ENCODE peak calls at places on chromosomes 13 and 19, in nine cellular contexts. O is testis, Z is psoas muscle, D is ascending aorta, I is stomach, K is mammary epithelial cell, U is uterus, Y is A549, L is keratinocyte. T is an unnamed sample. For H3K4me1, the result is how much of the 10 kb centered on the place peaks cover.

GRCh38 chr13:40598599-40598998 is 67.8 kb downstream of the FOXO1 start:
- DNase-seq in I (no peak), O (peak), U (peak), D (no peak), K (no peak), Y (no peak), Z (peak), L (no peak), T (no peak)

GRCh38 chr19:48842744-48843162 is 6.5 kb upstream of the HSD17B14 start:
- DNase-seq in I (no peak), Y (peak), K (no peak), U (peak), Z (no peak), D (no peak), O (peak), L (no peak), T (no peak)

GRCh38 chr19:51047031-51047335 is 12.2 kb upstream of the KLK12 start:
- DNase-seq in O (no peak), D (no peak), L (no peak), I (no peak), U (no peak), Z (no peak), K (no peak), Y (no peak), T (no peak)

GRCh38 chr19:36688058-36688457 is 646 bp downstream of the ZNF567 start:
- DNase-seq in K (no peak), O (no peak), I (no peak), Y (no peak), U (no peak), Z (no peak), L (no peak), D (no peak), T (no peak)

GRCh38 chr13:31172535-31172934 is 10.8 kb upstream of the HSPH1 start:
- DNase-seq in L (peak), Z (no peak), K (peak), U (no peak), I (no peak), Y (peak), O (no peak), D (no peak), T (no peak)

GRCh38 chr13:34620073-34620858 is 321.8 kb upstream of the NBEA start:
- DNase-seq in L (no peak), K (no peak), U (no peak), D (no peak), Z (no peak), Y (no peak), I (no peak), O (no peak), T (no peak)

GRCh38 chr19:39031368-39032163 is 783 bp downstream of the FBXO27 start:
- DNase-seq in Y (peak), O (peak), K (peak), I (peak), U (peak), Z (peak), L (peak), D (peak), T (peak)

GRCh38 chr13:85314686-85315085 is 484.5 kb downstream of the SLITRK6 start:
- DNase-seq in U (no peak), D (no peak), L (no peak), K (no peak), Z (no peak), O (no peak), I (no peak), Y (no peak), T (no peak)

GRCh38 chr13:22047785-22048104 is 376.9 kb downstream of the FGF9 start:
- DNase-seq in O (no peak), I (no peak), K (no peak), Z (no peak), D (no peak), Y (no peak), L (no peak), U (no peak), T (no peak)

GRCh38 chr19:49336482-49337266 is 1.5 kb downstream of the CD37 start:
- DNase-seq in U (no peak), I (no peak), Z (no peak), K (no peak), L (no peak), O (no peak), Y (no peak), D (no peak), T (no peak)

GRCh38 chr19:9913237-9914000 is 22.9 kb downstream of the OLFM2 start:
- DNase-seq in I (peak), K (no peak), Y (peak), Z (no peak), O (peak), L (no peak), D (no peak), U (peak), T (no peak)

GRCh38 chr19:47272448-47273312 is 2.0 kb upstream of the INAFM1 start:
- DNase-seq in D (no peak), I (peak), Z (no peak), O (peak), Y (no peak), L (no peak), K (no peak), U (no peak), T (peak)

GRCh38 chr19:39557791-39558622 is 18.0 kb upstream of the EID2 start:
- DNase-seq in Y (no peak), L (no peak), D (no peak), U (no peak), K (no peak), I (no peak), Z (no peak), O (no peak), T (no peak)

GRCh38 chr19:50205681-50206138 is 2.3 kb downstream of the MYH14 start:
- DNase-seq in U (no peak), Z (no peak), D (no peak), O (no peak), L (no peak), K (no peak), Y (no peak), I (peak), T (no peak)

GRCh38 chr13:112469071-112469745 is 93.1 kb downstream of the SPACA7 start:
- DNase-seq in L (no peak), K (no peak), Z (no peak), O (no peak), I (no peak), D (no peak), Y (no peak), U (no peak), T (no peak)

GRCh38 chr19:16670291-16670690 is 9.4 kb downstream of the TMEM38A start:
- DNase-seq in I (no peak), O (no peak), Y (no peak), D (no peak), L (no peak), K (no peak), U (no peak), Z (no peak), T (no peak)

GRCh38 chr13:110471156-110471832 is 90.2 kb downstream of the RAB20 start:
- DNase-seq in L (no peak), D (no peak), Z (peak), O (no peak), U (no peak), K (no peak), Y (no peak), I (no peak), T (no peak)

GRCh38 chr13:101869553-101869952 is 417.1 kb downstream of the ITGBL1 start:
- DNase-seq in O (no peak), Y (no peak), U (no peak), I (no peak), Z (no peak), K (no peak), D (no peak), L (no peak), T (no peak)

GRCh38 chr13:91162180-91162579 is 185.3 kb upstream of the MIR17HG start:
- DNase-seq in U (no peak), D (no peak), K (no peak), I (no peak), L (no peak), Z (no peak), Y (no peak), O (no peak), T (no peak)

GRCh38 chr13:111915104-111915551 is 151.8 kb upstream of the SOX1 start:
- DNase-seq in U (no peak), K (no peak), D (no peak), Z (no peak), L (no peak), I (no peak), Y (no peak), O (no peak), T (peak)

GRCh38 chr19:6887326-6887725 is at the start of gene ADGRE1:
- DNase-seq in K (no peak), U (no peak), Y (no peak), I (no peak), L (no peak), D (no peak), Z (no peak), O (no peak), T (no peak)

GRCh38 chr19:50878851-50879250 is 5.6 kb downstream of the KLK2 start:
- DNase-seq in Z (no peak), I (no peak), Y (no peak), U (no peak), L (no peak), D (no peak), K (no peak), O (no peak), T (no peak)

GRCh38 chr13:112332727-112333126 is 43.4 kb upstream of the SPACA7 start:
- DNase-seq in Z (no peak), I (no peak), O (no peak), D (no peak), U (no peak), Y (no peak), K (no peak), L (no peak), T (no peak)

GRCh38 chr19:51809787-51810186 is 14.8 kb downstream of the FPR3 start:
- DNase-seq in D (no peak), O (peak), I (no peak), U (no peak), L (no peak), K (no peak), Z (no peak), Y (no peak), T (peak)

GRCh38 chr13:42028113-42028799 is 20.2 kb upstream of the DGKH start:
- DNase-seq in U (no peak), D (no peak), L (no peak), Z (no peak), O (no peak), I (no peak), K (no peak), Y (peak), T (no peak)

GRCh38 chr19:50461066-50461875 is 15.0 kb upstream of the EMC10 start:
- DNase-seq in Z (peak), K (peak), Y (peak), L (no peak), U (peak), O (peak), I (peak), D (no peak), T (no peak)

GRCh38 chr13:75715598-75716523 is 79.7 kb downstream of the LMO7 start:
- DNase-seq in Z (no peak), I (no peak), L (no peak), Y (no peak), K (peak), D (no peak), U (no peak), O (no peak), T (no peak)

GRCh38 chr19:49147923-49148682 is 7.1 kb downstream of the HRC start:
- DNase-seq in L (no peak), Y (no peak), Z (no peak), K (no peak), U (no peak), I (no peak), D (no peak), O (no peak), T (no peak)

GRCh38 chr13:40116008-40116407 is 460.5 kb downstream of the COG6 start:
- DNase-seq in I (peak), L (peak), O (no peak), Z (no peak), Y (peak), D (peak), U (peak), K (peak), T (peak)

GRCh38 chr13:62879071-62879470 is 1463.4 kb upstream of the PCDH20 start:
- DNase-seq in O (no peak), K (no peak), I (no peak), Y (no peak), L (no peak), Z (no peak), D (no peak), U (no peak), T (no peak)

GRCh38 chr19:52748336-52748950 is 13.6 kb upstream of the ZNF611 start:
- DNase-seq in Y (no peak), Z (no peak), U (peak), O (no peak), D (no peak), I (no peak), L (no peak), K (peak), T (peak)

GRCh38 chr13:52162279-52163101 is 3.1 kb upstream of the NEK3 start:
- DNase-seq in D (no peak), O (no peak), L (no peak), K (peak), Y (no peak), Z (no peak), I (no peak), U (no peak), T (no peak)

GRCh38 chr19:35718345-35719041 is 690 bp downstream of the KMT2B start:
- DNase-seq in O (peak), K (peak), D (no peak), Y (peak), L (no peak), I (peak), Z (peak), U (peak), T (no peak)

DNA sequence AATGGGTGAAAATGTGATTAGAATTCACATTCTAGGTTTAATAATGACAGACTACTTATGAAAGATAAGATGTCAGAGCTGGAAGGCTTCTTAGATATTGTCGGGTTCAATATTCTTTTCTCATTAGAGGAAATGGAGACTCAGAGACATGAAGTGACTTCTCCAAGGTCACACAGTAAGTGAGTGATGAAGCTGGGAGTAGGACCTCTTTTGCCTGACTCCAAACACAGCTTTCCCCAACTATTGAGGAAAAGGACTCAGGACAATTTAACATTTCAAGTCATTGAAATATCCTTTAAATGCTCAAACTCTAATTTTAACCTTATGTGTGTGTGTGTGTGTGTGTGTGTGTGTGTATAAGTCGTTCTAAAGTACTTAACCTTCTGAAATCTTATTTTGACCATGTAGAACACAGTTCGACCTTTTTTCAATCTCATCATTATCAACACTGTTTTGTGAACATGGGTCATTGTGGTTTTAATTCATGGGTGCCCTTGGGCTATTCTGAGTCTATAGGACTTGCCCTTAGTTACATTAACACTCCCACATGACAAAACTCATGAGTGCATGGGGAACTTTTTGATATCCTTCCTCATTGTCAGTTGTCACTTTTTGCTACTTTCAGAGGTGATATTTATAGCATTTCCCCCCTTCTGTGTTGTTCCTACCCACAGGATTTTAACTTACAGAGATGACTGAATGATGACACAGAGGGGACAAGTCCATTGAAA is 53.0 kb downstream of the LRCH1 start:
- DNase-seq in Y (no peak), Z (no peak), D (no peak), O (no peak), I (no peak), K (no peak), U (no peak), L (no peak), T (no peak)
- H3K27ac ChIP-seq in Y (peak), Z (no peak), D (no peak), O (peak), I (peak), K (no peak), U (peak), L (peak), T (peak)

GRCh38 chr19:8578642-8579265 is 1.5 kb upstream of the MYO1F start:
- DNase-seq in L (no peak), K (peak), Y (peak), Z (peak), O (peak), U (peak), D (peak), I (peak), T (peak)

GRCh38 chr19:8575467-8575997 is 1.7 kb downstream of the MYO1F start:
- DNase-seq in Z (no peak), L (no peak), Y (no peak), D (no peak), U (no peak), K (no peak), I (no peak), O (no peak), T (no peak)

GRCh38 chr19:8577741-8578140 is 499 bp upstream of the MYO1F start:
- DNase-seq in Y (no peak), I (no peak), Z (no peak), K (no peak), L (no peak), U (no peak), O (no peak), D (no peak), T (no peak)

GRCh38 chr19:8576273-8576993 is 809 bp downstream of the MYO1F start:
- DNase-seq in Y (no peak), I (no peak), U (no peak), Z (no peak), O (no peak), K (no peak), D (no peak), L (no peak), T (no peak)

GRCh38 chr19:8577247-8577646 is at the start of gene MYO1F:
- DNase-seq in L (no peak), I (peak), O (peak), D (no peak), U (no peak), Z (peak), K (no peak), Y (no peak), T (no peak)
- TF ChIP-seq CTCF in L (no peak), I (no peak), O (no peak), D (no peak), U (no peak), Z (no peak), K (no peak), Y (no peak), T (no peak)

DNA sequence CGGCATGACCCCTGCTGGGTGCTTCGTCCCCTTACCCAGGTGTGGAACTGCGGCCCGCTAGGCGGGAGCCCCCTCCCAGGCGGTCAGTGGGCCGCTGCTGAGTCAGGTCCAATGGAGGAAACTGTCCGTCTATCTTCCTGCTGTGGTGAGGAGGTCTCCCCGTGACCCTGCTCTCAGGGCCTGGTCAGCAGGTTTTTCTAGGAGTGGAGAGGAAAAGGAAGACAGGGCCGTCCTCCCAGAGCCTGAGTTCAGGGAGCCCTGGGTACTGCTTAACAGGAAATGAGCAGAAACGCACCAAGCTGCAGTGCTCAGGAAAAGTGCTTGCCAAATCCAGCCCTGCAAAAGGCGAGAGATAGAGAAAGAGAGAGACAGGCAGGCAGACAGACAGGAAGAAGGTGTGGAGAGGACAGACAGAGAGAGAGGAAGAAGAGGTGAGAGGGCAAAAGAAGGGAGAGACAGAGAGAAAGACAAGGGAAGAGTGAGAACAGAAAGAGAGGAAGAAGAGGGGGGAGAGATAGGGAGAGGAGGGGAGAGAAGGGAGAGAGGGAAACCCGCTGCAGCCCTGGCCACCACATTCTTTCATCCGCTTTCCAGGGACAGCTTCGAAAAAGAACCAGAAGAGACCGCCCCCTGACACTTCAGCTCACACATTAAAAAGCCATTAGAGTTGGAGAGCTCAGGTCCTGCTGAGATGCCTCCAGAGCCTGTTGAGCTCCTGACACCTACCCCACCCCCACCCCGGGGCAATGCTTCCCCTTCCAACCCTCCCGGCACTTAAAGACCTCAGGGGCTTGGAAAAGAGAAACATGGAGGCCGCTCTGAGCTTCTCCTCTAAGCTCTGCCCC is 10.1 kb downstream of the SH3GL1 start:
- DNase-seq in K (peak), O (peak), D (no peak), U (no peak), Y (no peak), Z (peak), I (no peak), L (no peak), T (no peak)
- H3K4me1 ChIP-seq in K (under half), O (half or more), D (half or more), U (under half), Y (under half), Z (half or more), I (half or more), L (under half), T (half or more)

GRCh38 chr19:15141143-15141542 is 33.9 kb downstream of the SYDE1 start:
- DNase-seq in D (no peak), K (no peak), O (no peak), Y (no peak), I (no peak), U (no peak), Z (no peak), L (no peak), T (no peak)

GRCh38 chr19:15137777-15138176 is 30.6 kb downstream of the SYDE1 start:
- DNase-seq in O (no peak), Y (no peak), D (no peak), I (no peak), K (no peak), Z (no peak), L (no peak), U (no peak), T (no peak)

GRCh38 chr19:15136234-15136954 is 29.2 kb downstream of the SYDE1 start:
- DNase-seq in D (no peak), O (no peak), U (no peak), Y (no peak), L (no peak), Z (no peak), K (peak), I (no peak), T (no peak)

GRCh38 chr19:15142313-15142712 is 35.1 kb downstream of the SYDE1 start:
- DNase-seq in Y (no peak), I (no peak), O (no peak), U (no peak), Z (no peak), K (no peak), D (no peak), L (no peak), T (no peak)

GRCh38 chr19:15138427-15138826 is 31.2 kb downstream of the SYDE1 start:
- DNase-seq in L (no peak), K (no peak), U (no peak), Y (no peak), O (no peak), I (no peak), D (no peak), Z (no peak), T (no peak)
- H3K27ac ChIP-seq in L (no peak), K (no peak), U (no peak), Y (no peak), O (no peak), I (no peak), D (no peak), Z (no peak), T (no peak)

DNA sequence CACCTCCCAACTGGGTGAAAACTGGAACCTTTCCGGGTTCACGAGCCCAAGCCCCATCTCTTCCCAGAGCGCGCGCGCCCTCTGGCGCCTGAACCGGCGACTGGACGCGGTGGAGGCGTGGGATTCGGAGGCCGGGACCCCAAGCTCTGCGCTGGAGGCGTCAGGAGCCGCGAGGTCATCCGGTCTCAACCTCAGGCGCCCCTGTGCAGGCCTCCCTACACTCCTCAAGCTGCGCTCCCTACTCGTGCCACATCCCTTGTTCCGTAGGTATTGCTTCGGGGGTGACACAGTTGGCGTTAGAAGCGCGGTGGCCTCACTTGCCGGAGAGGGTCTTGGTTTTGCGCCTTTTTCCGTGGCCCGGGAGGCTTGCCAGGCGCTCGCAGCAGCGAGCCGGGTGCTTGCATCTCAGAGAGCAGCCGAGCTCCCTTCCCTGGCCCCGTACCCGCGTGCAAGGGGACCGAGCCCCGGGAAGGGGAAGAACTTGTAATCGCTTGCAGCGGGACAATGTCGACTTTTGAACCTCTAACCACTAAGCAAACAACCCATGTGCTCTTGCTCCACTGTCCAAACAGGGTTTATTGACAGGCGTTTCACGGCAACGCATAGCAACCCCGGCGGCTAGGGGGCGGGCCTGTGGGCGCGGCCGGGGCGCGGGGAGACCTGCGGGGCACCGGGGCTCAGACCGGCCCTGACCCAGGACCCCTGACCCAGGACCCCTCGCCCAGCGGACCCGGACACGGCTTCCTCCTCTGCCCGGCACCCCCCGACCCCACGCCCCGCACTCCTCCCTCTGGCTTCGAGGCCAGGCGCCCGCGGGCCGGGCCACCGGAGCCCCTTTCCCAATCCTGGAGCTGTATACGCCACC is 8.5 kb downstream of the CDX2 start:
- DNase-seq in L (no peak), U (no peak), Z (no peak), K (peak), Y (peak), I (peak), O (peak), D (no peak), T (no peak)
- TF ChIP-seq CTCF in L (peak), U (no peak), Z (peak), K (peak), Y (peak), I (no peak), O (no peak), D (no peak), T (no peak)